ENCODE peak calls at places on chromosome 1, in four cellular contexts. U, M, N and B are unnamed samples.
A peak's percentile ranks its signal among the peaks of the same experiment; 100 is the strongest.

GRCh38 chr1:208258277-208258676 is 14.1 kb upstream of the PLXNA2 start:
- DNase-seq in N (no peak), U (no peak), M (no peak), B (no peak)

GRCh38 chr1:214187933-214188332 is 93.0 kb upstream of the SMYD2 start:
- DNase-seq in N (no peak), M (no peak), U (no peak), B (no peak)

GRCh38 chr1:161048949-161049722 is 3.4 kb upstream of the USF1 start:
- DNase-seq in N (no peak), M (no peak), U (no peak), B (no peak)

GRCh38 chr1:77834771-77835334 is 53.6 kb upstream of the NEXN start:
- DNase-seq in U (peak; percentile 82), M (peak; percentile 65), N (no peak), B (no peak)

GRCh38 chr1:65445837-65446236 is 25.4 kb downstream of the LEPR start:
- DNase-seq in M (no peak), U (no peak), N (no peak), B (no peak)

GRCh38 chr1:64871256-64871655 is 95.1 kb downstream of the JAK1 start:
- DNase-seq in N (no peak), U (no peak), M (no peak), B (no peak)

GRCh38 chr1:229848762-229849677 is 218.0 kb upstream of the GALNT2 start:
- DNase-seq in N (no peak), M (no peak), U (no peak), B (no peak)

GRCh38 chr1:88695781-88696180 is 11.7 kb downstream of the PKN2 start:
- DNase-seq in U (no peak), M (no peak), N (no peak), B (no peak)

GRCh38 chr1:111653695-111654094 is 34.1 kb downstream of the RAP1A start:
- DNase-seq in U (no peak), N (no peak), M (no peak), B (no peak)

GRCh38 chr1:24117722-24118409 is 5.9 kb upstream of the MYOM3 start:
- DNase-seq in U (no peak), M (no peak), N (no peak), B (no peak)

GRCh38 chr1:43545686-43546387 is 15.2 kb downstream of the PTPRF start:
- DNase-seq in N (peak; percentile 80), U (no peak), M (peak; percentile 53), B (peak; percentile 86)

GRCh38 chr1:185672719-185673360 is 61.4 kb upstream of the HMCN1 start:
- DNase-seq in U (no peak), N (no peak), M (peak; percentile 31), B (no peak)

GRCh38 chr1:51070640-51071039 is 31.4 kb upstream of the C1orf185 start:
- DNase-seq in U (no peak), M (no peak), N (no peak), B (no peak)

GRCh38 chr1:226643701-226644540 is 95.2 kb downstream of the ITPKB start:
- DNase-seq in M (no peak), N (peak; percentile 63), U (no peak), B (peak; percentile 40)

GRCh38 chr1:150281221-150281757 is 1.1 kb upstream of the CIART start:
- DNase-seq in M (peak; percentile 82), N (no peak), U (peak; percentile 64), B (peak; percentile 76)

GRCh38 chr1:237851209-237851845 is 39.4 kb downstream of the ZP4 start:
- DNase-seq in U (no peak), N (no peak), M (no peak), B (peak; percentile 84)

GRCh38 chr1:93179886-93180722 is at the start of gene TMED5:
- DNase-seq in M (peak; percentile 93), N (peak; percentile 98), U (peak; percentile 98), B (peak; percentile 96)

GRCh38 chr1:22350171-22350961 is 101.3 kb upstream of the ZBTB40 start:
- DNase-seq in U (no peak), N (no peak), M (no peak), B (no peak)

GRCh38 chr1:35544976-35545375 is 12.2 kb downstream of the KIAA0319L start:
- DNase-seq in M (peak; percentile 48), N (peak; percentile 29), U (no peak), B (no peak)

GRCh38 chr1:45205000-45205909 is 1.1 kb downstream of the ZSWIM5 start:
- DNase-seq in M (no peak), N (peak; percentile 74), U (no peak), B (peak; percentile 54)

GRCh38 chr1:155062151-155062686 is 1.3 kb upstream of the EFNA4 start:
- DNase-seq in N (no peak), M (no peak), U (no peak), B (no peak)

GRCh38 chr1:155064109-155064812 is 721 bp downstream of the EFNA4 start:
- DNase-seq in N (no peak), M (no peak), U (no peak), B (no peak)

GRCh38 chr1:155063550-155064108 is at the start of gene EFNA4:
- DNase-seq in M (peak; percentile 79), U (peak; percentile 69), N (peak; percentile 94), B (no peak)

GRCh38 chr1:155062702-155063411 is 683 bp upstream of the EFNA4 start:
- DNase-seq in N (peak; percentile 88), M (peak; percentile 60), U (no peak), B (no peak)

DNA sequence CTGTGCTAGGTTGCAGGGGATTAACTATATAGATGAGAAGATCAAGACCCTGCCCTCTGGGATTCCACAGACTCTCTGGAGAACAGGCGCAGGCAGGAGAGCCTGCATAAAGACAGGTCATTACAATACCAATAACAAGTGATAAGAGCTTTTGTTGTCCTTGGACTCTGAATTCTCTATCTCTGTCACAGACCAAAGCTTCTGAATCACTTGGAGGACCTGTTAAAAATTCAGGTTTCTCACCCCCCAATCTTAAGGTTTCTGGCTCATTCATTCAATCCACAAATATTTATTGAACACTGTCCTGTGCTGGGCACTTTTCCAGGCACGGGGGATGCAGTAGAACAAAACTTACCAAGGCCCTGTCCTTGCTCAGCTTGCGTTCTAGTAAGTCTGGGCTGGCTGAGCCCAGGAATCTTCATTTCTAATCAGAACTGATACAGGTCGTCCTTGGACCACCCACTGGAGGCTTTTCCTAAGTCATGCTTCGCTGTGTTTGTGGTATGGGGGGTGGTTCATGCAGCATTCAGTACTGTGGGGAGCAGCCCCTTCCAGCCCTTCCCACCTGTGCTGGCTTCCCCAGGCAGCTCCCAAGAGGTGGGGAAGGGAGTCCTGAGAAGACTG is 1.4 kb downstream of the EFNA4 start:
- DNase-seq in M (no peak), U (no peak), N (no peak), B (no peak)
- H3K4me3 ChIP-seq in M (no peak overlapping the region), U (no peak overlapping the region), N (no peak overlapping the region), B (no peak overlapping the region)

GRCh38 chr1:228455715-228456114 is 31.5 kb upstream of the RNF187 start:
- DNase-seq in M (no peak), U (no peak), N (no peak), B (no peak)
- TF ChIP-seq CTCF in M (no peak), U (no peak), N (no peak), B (no peak)

GRCh38 chr1:215830221-215830620 is 263.1 kb downstream of the KCTD3 start:
- DNase-seq in U (no peak), N (no peak), M (no peak), B (no peak)

GRCh38 chr1:215833936-215834729 is 267.0 kb downstream of the KCTD3 start:
- DNase-seq in M (no peak), U (no peak), N (no peak), B (no peak)

DNA sequence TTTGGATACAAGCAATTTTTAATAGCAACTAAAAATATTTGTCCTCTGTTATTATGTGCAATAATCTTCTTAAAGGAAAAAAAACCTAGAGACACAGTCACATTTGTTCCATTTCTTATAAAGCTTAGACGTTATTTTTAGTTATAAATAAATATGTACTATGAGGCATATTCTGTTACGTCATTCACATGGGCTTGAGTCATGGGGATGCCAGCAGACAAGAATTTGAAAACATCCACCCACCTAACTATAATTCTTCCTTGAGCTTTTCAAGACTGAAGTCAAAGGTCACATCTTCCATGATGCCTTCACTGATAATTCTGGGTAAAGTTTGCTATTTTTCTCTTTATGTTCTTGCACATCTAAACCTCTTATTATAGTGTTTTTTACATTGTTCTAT is 268.8 kb downstream of the KCTD3 start:
- DNase-seq in U (no peak), N (no peak), M (no peak), B (no peak)
- H3K27ac ChIP-seq in U (no peak overlapping the region), N (no peak overlapping the region), M (no peak overlapping the region), B (no peak overlapping the region)

GRCh38 chr1:198932351-198932991 is 293.6 kb downstream of the PTPRC start:
- DNase-seq in M (no peak), U (no peak), N (no peak), B (no peak)
- H3K4me3 ChIP-seq in M (no peak overlapping the region), U (no peak overlapping the region), N (no peak overlapping the region), B (peak overlapping the region; percentile 75)

GRCh38 chr1:218380125-218380977 is 35.2 kb downstream of the TGFB2 start:
- DNase-seq in M (no peak), U (no peak), N (no peak), B (no peak)

GRCh38 chr1:218383051-218383450 is 37.9 kb downstream of the TGFB2 start:
- DNase-seq in M (no peak), N (no peak), U (no peak), B (no peak)

GRCh38 chr1:218382261-218382660 is 37.1 kb downstream of the TGFB2 start:
- DNase-seq in U (no peak), N (no peak), M (no peak), B (no peak)

GRCh38 chr1:218383681-218384080 is 38.5 kb downstream of the TGFB2 start:
- DNase-seq in U (no peak), N (no peak), M (no peak), B (no peak)

DNA sequence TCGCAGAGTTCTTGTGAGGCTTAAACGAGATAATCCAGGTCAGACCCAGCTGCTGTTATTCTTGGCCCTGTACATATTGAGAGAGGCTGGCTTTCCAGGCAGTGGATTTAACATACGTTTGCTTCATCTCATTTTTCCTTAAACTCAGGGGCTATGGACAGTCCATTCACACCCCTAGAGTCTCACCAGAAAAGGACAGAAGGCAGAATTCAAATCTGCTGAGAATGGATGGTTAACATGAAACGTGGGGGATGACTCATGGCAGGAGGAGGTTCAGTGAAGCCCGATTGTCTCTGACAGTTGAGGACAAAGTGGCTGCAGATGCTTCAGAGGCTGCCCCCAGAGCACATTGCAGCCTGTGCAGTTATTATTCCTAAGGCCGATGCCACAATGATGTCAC is 39.4 kb downstream of the TGFB2 start:
- DNase-seq in M (no peak), N (no peak), U (no peak), B (no peak)
- TF ChIP-seq CTCF in M (no peak), N (no peak), U (no peak), B (no peak)

DNA sequence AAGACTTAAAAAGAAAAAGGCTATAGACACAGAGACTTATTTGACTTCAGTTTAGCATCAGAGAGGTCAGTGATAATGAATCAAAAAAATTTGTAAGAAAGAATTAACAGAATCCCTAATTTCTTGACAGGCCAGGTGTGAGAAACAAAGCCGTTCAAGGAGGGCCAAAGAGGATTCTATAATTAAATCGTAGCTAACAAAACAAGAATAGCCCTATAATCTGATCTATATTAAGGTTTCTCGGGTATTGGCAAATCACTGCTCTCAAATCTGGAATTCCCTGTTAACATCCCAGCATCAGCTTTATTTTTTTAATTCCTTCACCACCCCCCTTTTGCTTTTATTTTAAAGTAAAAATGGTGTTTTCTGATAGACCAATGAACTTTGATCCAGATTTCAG is 60.3 kb downstream of the PUM1 start:
- DNase-seq in N (no peak), M (no peak), U (no peak), B (no peak)
- H3K27ac ChIP-seq in N (no peak overlapping the region), M (no peak overlapping the region), U (peak overlapping the region; percentile 36), B (no peak overlapping the region)